ENCODE peak calls at places on chromosomes 7 and 10, in five cellular contexts. One of them, this sample, is unnamed.

GRCh38 chr10:124306922-124307371 is 111.8 kb downstream of the OAT start:
- DNase-seq in neural progenitor cell: no peak
- DNase-seq in GM13976: no peak
- DNase-seq in AG09309: no peak
- DNase-seq in cardiac muscle cell: no peak
- DNase-seq in this sample: no peak

GRCh38 chr7:133320887-133321286 is 68.0 kb downstream of the EXOC4 start:
- DNase-seq in neural progenitor cell: no peak
- DNase-seq in GM13976: no peak
- DNase-seq in AG09309: no peak
- DNase-seq in cardiac muscle cell: no peak
- DNase-seq in this sample: no peak

GRCh38 chr7:4665661-4666060 is 16.4 kb upstream of the FOXK1 start:
- DNase-seq in neural progenitor cell: no peak
- DNase-seq in GM13976: no peak
- DNase-seq in AG09309: peak; percentile 89
- DNase-seq in cardiac muscle cell: no peak
- DNase-seq in this sample: no peak

GRCh38 chr7:36549003-36549402 is 159.3 kb downstream of the ANLN start:
- DNase-seq in neural progenitor cell: no peak
- DNase-seq in GM13976: no peak
- DNase-seq in AG09309: no peak
- DNase-seq in cardiac muscle cell: no peak
- DNase-seq in this sample: no peak

GRCh38 chr7:142478479-142479220 is 220.8 kb upstream of the PRSS58 start:
- DNase-seq in neural progenitor cell: peak; percentile 33
- DNase-seq in GM13976: peak; percentile 35
- DNase-seq in AG09309: no peak
- DNase-seq in cardiac muscle cell: peak; percentile 37
- DNase-seq in this sample: no peak

GRCh38 chr7:20783716-20784310 is 2.9 kb downstream of the SP8 start:
- DNase-seq in neural progenitor cell: peak; percentile 70
- DNase-seq in GM13976: no peak
- DNase-seq in AG09309: no peak
- DNase-seq in cardiac muscle cell: peak; percentile 63
- DNase-seq in this sample: no peak

GRCh38 chr7:127907638-127908040 is 123.6 kb downstream of the LRRC4 start:
- DNase-seq in neural progenitor cell: no peak
- DNase-seq in GM13976: no peak
- DNase-seq in AG09309: no peak
- DNase-seq in cardiac muscle cell: no peak
- DNase-seq in this sample: no peak

GRCh38 chr10:131909929-131910328 is 9.1 kb downstream of the PPP2R2D start:
- DNase-seq in neural progenitor cell: no peak
- DNase-seq in GM13976: no peak
- DNase-seq in AG09309: no peak
- DNase-seq in cardiac muscle cell: no peak
- DNase-seq in this sample: no peak

GRCh38 chr7:2260820-2261219 is 18.8 kb downstream of the NUDT1 start:
- DNase-seq in neural progenitor cell: no peak
- DNase-seq in GM13976: no peak
- DNase-seq in AG09309: no peak
- DNase-seq in cardiac muscle cell: peak; percentile 33
- DNase-seq in this sample: no peak

GRCh38 chr7:16644624-16644986 is 949 bp downstream of the ANKMY2 start:
- DNase-seq in neural progenitor cell: peak; percentile 49
- DNase-seq in GM13976: peak; percentile 18
- DNase-seq in AG09309: no peak
- DNase-seq in cardiac muscle cell: peak; percentile 51
- DNase-seq in this sample: peak; percentile 51

GRCh38 chr10:129694633-129695356 is 227.8 kb downstream of the MGMT start:
- DNase-seq in neural progenitor cell: no peak
- DNase-seq in GM13976: no peak
- DNase-seq in AG09309: no peak
- DNase-seq in cardiac muscle cell: no peak
- DNase-seq in this sample: no peak

GRCh38 chr7:103532955-103533354 is 86.9 kb upstream of the SLC26A5 start:
- DNase-seq in neural progenitor cell: no peak
- DNase-seq in GM13976: no peak
- DNase-seq in AG09309: no peak
- DNase-seq in cardiac muscle cell: no peak
- DNase-seq in this sample: no peak

GRCh38 chr10:58967551-58968418 is 208.7 kb upstream of the PHYHIPL start:
- DNase-seq in neural progenitor cell: peak; percentile 85
- DNase-seq in GM13976: peak; percentile 17
- DNase-seq in AG09309: no peak
- DNase-seq in cardiac muscle cell: peak; percentile 80
- DNase-seq in this sample: no peak

GRCh38 chr7:113717739-113718138 is 201.1 kb downstream of the PPP1R3A start:
- DNase-seq in neural progenitor cell: no peak
- DNase-seq in GM13976: no peak
- DNase-seq in AG09309: no peak
- DNase-seq in cardiac muscle cell: no peak
- DNase-seq in this sample: no peak

GRCh38 chr10:108783897-108784296 is 1139.4 kb downstream of the XPNPEP1 start:
- DNase-seq in neural progenitor cell: peak; percentile 56
- DNase-seq in GM13976: peak; percentile 6
- DNase-seq in AG09309: no peak
- DNase-seq in cardiac muscle cell: no peak
- DNase-seq in this sample: no peak

GRCh38 chr7:37482953-37483352 is 34.3 kb upstream of the ELMO1 start:
- DNase-seq in neural progenitor cell: no peak
- DNase-seq in GM13976: no peak
- DNase-seq in AG09309: no peak
- DNase-seq in cardiac muscle cell: no peak
- DNase-seq in this sample: no peak

GRCh38 chr7:33646166-33646565 is 259.2 kb upstream of the BMPER start:
- DNase-seq in neural progenitor cell: no peak
- DNase-seq in GM13976: no peak
- DNase-seq in AG09309: no peak
- DNase-seq in cardiac muscle cell: no peak
- DNase-seq in this sample: no peak

GRCh38 chr10:12418725-12419278 is 69.5 kb downstream of the CAMK1D start:
- DNase-seq in neural progenitor cell: no peak
- DNase-seq in GM13976: no peak
- DNase-seq in AG09309: no peak
- DNase-seq in cardiac muscle cell: no peak
- DNase-seq in this sample: no peak

GRCh38 chr7:34190299-34190698 is 285.0 kb downstream of the BMPER start:
- DNase-seq in neural progenitor cell: no peak
- DNase-seq in GM13976: no peak
- DNase-seq in AG09309: no peak
- DNase-seq in cardiac muscle cell: no peak
- DNase-seq in this sample: no peak

GRCh38 chr10:34941471-34942357 is 126.6 kb upstream of the PARD3 start:
- DNase-seq in neural progenitor cell: no peak
- DNase-seq in GM13976: no peak
- DNase-seq in AG09309: no peak
- DNase-seq in cardiac muscle cell: no peak
- DNase-seq in this sample: no peak

GRCh38 chr7:24778543-24779282 is 21.4 kb upstream of the GSDME start:
- DNase-seq in neural progenitor cell: no peak
- DNase-seq in GM13976: peak; percentile 41
- DNase-seq in AG09309: peak; percentile 89
- DNase-seq in cardiac muscle cell: no peak
- DNase-seq in this sample: no peak

DNA sequence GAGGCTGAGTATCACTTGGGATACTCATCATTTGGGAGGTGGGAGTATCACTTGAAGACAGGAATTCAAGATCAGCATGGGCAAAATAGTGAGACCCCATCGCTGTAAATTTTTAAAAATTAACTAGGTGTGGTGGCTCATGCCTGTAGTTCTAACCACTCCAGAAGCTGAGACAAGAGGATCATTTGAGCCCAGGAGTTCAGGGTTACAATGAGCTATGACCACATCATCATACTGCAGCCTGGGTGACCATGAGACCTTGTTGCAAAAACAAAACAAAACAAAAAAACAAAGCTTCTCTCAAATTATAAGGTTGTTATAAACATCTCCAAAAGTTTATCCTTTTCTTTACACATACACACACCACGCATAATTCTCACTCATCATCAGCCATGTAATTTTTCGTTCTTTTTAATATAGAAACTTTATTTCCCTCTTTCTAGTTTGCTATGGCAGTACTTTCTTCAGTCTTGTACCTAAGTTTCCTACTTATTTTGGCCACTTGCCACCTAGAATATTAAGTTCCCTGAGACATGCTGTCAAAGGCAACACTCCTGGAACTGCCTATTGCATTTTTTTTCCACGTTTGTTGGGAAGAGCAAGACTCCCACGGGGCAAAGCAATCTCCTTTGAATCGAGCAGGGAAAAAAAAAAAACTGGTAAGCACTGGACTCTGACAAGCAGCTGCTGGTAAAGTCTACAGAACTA is 37.1 kb downstream of the SKIDA1 start:
- DNase-seq in neural progenitor cell: no peak
- DNase-seq in GM13976: no peak
- DNase-seq in AG09309: no peak
- DNase-seq in cardiac muscle cell: peak; percentile 5
- DNase-seq in this sample: no peak
- TF ChIP-seq CTCF in neural progenitor cell: no peak
- TF ChIP-seq CTCF in GM13976: no peak
- TF ChIP-seq CTCF in AG09309: no peak
- TF ChIP-seq CTCF in cardiac muscle cell: no peak
- TF ChIP-seq CTCF in this sample: no peak

GRCh38 chr7:30812676-30813075 is 41.5 kb downstream of the MINDY4 start:
- DNase-seq in neural progenitor cell: no peak
- DNase-seq in GM13976: no peak
- DNase-seq in AG09309: no peak
- DNase-seq in cardiac muscle cell: no peak
- DNase-seq in this sample: no peak

GRCh38 chr7:30813466-30813865 is 42.2 kb downstream of the MINDY4 start:
- DNase-seq in neural progenitor cell: no peak
- DNase-seq in GM13976: no peak
- DNase-seq in AG09309: no peak
- DNase-seq in cardiac muscle cell: peak; percentile 35
- DNase-seq in this sample: no peak

GRCh38 chr7:30816291-30817059 is 45.3 kb downstream of the MINDY4 start:
- DNase-seq in neural progenitor cell: no peak
- DNase-seq in GM13976: no peak
- DNase-seq in AG09309: no peak
- DNase-seq in cardiac muscle cell: no peak
- DNase-seq in this sample: no peak

GRCh38 chr7:30815016-30815854 is 44.0 kb downstream of the MINDY4 start:
- DNase-seq in neural progenitor cell: no peak
- DNase-seq in GM13976: no peak
- DNase-seq in AG09309: peak; percentile 2
- DNase-seq in cardiac muscle cell: no peak
- DNase-seq in this sample: no peak

DNA sequence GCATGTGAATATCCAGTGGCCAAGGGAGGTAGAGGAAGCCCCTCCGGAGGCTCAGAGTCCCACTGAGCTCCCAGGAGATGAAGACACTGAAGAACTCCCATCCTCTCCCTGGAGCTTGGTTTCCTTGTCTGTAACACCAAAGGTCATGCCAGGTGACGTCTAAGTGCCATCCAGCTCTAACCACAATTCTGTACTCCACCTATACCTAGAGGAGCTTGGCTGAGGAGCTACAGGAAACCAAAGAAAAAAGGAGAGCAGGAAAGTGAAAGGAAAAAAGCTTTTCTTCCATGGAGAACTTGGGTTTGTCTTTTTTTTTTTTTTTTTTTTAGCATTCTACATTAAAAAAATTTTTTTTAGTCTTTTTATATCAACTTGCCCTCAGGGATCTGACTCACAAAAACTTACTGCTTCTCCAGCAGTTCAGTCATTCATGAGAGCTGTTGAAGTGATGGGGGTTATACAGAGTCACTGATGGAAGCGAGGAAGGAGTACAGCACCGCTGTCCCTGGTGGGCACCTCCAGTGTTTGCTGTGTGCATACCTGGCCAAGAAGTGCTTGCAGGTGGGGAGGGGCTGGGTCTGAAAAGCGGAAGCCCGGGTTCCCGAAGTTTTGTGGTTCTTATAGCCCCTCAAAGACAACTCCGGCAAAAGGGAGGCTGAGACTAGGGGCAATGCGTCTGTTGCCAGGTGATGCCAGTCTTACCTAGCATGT is 46.0 kb downstream of the MINDY4 start:
- DNase-seq in neural progenitor cell: no peak
- DNase-seq in GM13976: no peak
- DNase-seq in AG09309: peak; percentile 34
- DNase-seq in cardiac muscle cell: no peak
- DNase-seq in this sample: no peak
- TF ChIP-seq CTCF in neural progenitor cell: no peak
- TF ChIP-seq CTCF in GM13976: no peak
- TF ChIP-seq CTCF in AG09309: no peak
- TF ChIP-seq CTCF in cardiac muscle cell: no peak
- TF ChIP-seq CTCF in this sample: no peak

GRCh38 chr7:47195641-47196040 is 386.3 kb downstream of the TNS3 start:
- DNase-seq in neural progenitor cell: peak; percentile 17
- DNase-seq in GM13976: no peak
- DNase-seq in AG09309: no peak
- DNase-seq in cardiac muscle cell: no peak
- DNase-seq in this sample: no peak
- TF ChIP-seq CTCF in neural progenitor cell: peak; percentile 50
- TF ChIP-seq CTCF in GM13976: no peak
- TF ChIP-seq CTCF in AG09309: peak; percentile 17
- TF ChIP-seq CTCF in cardiac muscle cell: peak; percentile 23
- TF ChIP-seq CTCF in this sample: no peak

GRCh38 chr10:114879093-114879492 is 57.5 kb downstream of the FHIP2A start:
- DNase-seq in neural progenitor cell: peak; percentile 41
- DNase-seq in GM13976: no peak
- DNase-seq in AG09309: no peak
- DNase-seq in cardiac muscle cell: no peak
- DNase-seq in this sample: no peak

GRCh38 chr10:114877301-114877644 is 55.7 kb downstream of the FHIP2A start:
- DNase-seq in neural progenitor cell: no peak
- DNase-seq in GM13976: no peak
- DNase-seq in AG09309: no peak
- DNase-seq in cardiac muscle cell: no peak
- DNase-seq in this sample: no peak

GRCh38 chr10:114881462-114881861 is 56.5 kb upstream of the TRUB1 start:
- DNase-seq in neural progenitor cell: peak; percentile 20
- DNase-seq in GM13976: no peak
- DNase-seq in AG09309: no peak
- DNase-seq in cardiac muscle cell: no peak
- DNase-seq in this sample: no peak

GRCh38 chr10:114881916-114882315 is 56.1 kb upstream of the TRUB1 start:
- DNase-seq in neural progenitor cell: no peak
- DNase-seq in GM13976: no peak
- DNase-seq in AG09309: no peak
- DNase-seq in cardiac muscle cell: no peak
- DNase-seq in this sample: no peak

DNA sequence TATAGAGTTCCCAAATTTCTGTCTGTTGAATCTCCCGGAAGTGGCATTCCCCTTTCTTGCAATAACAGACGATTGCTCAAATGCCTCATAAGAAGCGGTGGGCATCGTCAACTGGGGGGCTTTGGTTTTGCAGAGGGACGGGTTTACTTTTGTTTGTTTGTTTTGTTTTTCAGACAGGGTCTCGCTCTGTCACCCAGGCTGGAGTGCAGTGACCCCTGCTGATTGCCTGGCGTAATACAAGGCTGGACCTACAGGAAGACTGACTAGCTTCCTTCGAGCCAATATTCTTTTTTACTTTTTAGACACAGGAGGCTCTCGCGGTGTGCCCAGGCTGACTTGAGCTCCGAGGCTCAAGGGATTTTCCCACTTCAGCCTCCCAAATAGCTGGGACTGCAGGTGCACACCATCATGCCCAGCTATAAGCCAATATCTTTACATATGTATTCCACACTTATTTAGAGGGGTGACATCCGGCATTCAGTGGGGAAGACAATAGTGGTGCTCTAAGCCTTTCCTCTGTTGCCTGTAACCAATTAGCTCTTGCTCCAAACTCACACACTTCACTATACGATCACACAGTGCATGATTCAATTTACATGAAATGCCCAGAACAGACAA is 58.1 kb downstream of the FHIP2A start:
- DNase-seq in neural progenitor cell: peak; percentile 66
- DNase-seq in GM13976: peak; percentile 55
- DNase-seq in AG09309: no peak
- DNase-seq in cardiac muscle cell: peak; percentile 52
- DNase-seq in this sample: no peak
- TF ChIP-seq CTCF in neural progenitor cell: peak; percentile 68
- TF ChIP-seq CTCF in GM13976: peak; percentile 77
- TF ChIP-seq CTCF in AG09309: peak; percentile 71
- TF ChIP-seq CTCF in cardiac muscle cell: peak; percentile 69
- TF ChIP-seq CTCF in this sample: peak; percentile 38